ENCODE peak calls at places on chromosomes 2 and 18, in six cellular contexts. I is ascending aorta; B is AG08396; V is stimulated activated CD8-positive, alpha-beta memory T cell treated with anti-CD3 and anti-CD28 coated beads, Interleukin-4, amount 100 ng/mL, for 1 hour; G is DMS153; C is NCI-H2029. H is an unnamed sample.

GRCh38 chr2:14628906-14629305 is 3.6 kb upstream of the LRATD1 start:
- DNase-seq in I (no peak), B (peak), V (no peak), G (no peak), C (no peak), H (no peak)

GRCh38 chr2:183950673-183951072 is 647.7 kb upstream of the ZNF804A start:
- DNase-seq in I (no peak), B (no peak), V (no peak), G (no peak), C (no peak), H (peak)

GRCh38 chr2:109317471-109318090 is 188.6 kb downstream of the SH3RF3 start:
- DNase-seq in I (no peak), B (no peak), V (no peak), G (no peak), C (no peak), H (no peak)

GRCh38 chr2:229025653-229026052 is 245.4 kb downstream of the PID1 start:
- DNase-seq in I (no peak), B (no peak), V (no peak), G (no peak), C (no peak), H (no peak)

GRCh38 chr18:70411886-70412443 is 123.1 kb downstream of the SOCS6 start:
- DNase-seq in I (no peak), B (no peak), V (no peak), G (no peak), C (no peak), H (no peak)

GRCh38 chr2:43219383-43220228 is 6.8 kb downstream of the ZFP36L2 start:
- DNase-seq in I (peak), B (peak), V (peak), G (peak), C (peak), H (no peak)

GRCh38 chr18:7645756-7646155 is 78.6 kb downstream of the PTPRM start:
- DNase-seq in I (no peak), B (no peak), V (no peak), G (no peak), C (peak), H (peak)

GRCh38 chr2:144580521-144581153 is 60.7 kb upstream of the ZEB2 start:
- DNase-seq in I (no peak), B (no peak), V (no peak), G (no peak), C (no peak), H (no peak)

GRCh38 chr2:120791243-120791960 is 55.7 kb downstream of the GLI2 start:
- DNase-seq in I (no peak), B (no peak), V (no peak), G (no peak), C (no peak), H (no peak)

GRCh38 chr2:219911541-219911940 is 284.1 kb downstream of the SLC4A3 start:
- DNase-seq in I (no peak), B (no peak), V (no peak), G (no peak), C (no peak), H (no peak)

GRCh38 chr2:64750817-64751285 is 97.1 kb upstream of the SERTAD2 start:
- DNase-seq in I (peak), B (peak), V (peak), G (peak), C (peak), H (peak)